ENCODE peak calls at places on chromosomes 7 and 10, in four cellular contexts. F is HEK293T, Z is K562, R is GM12878. O is an unnamed sample.

GRCh38 chr10:122033224-122033926 is 44.4 kb downstream of the TACC2 start:
- DNase-seq in F (no peak), Z (no peak), R (no peak), O (no peak)

GRCh38 chr10:99630439-99630838 is 10.2 kb upstream of the SLC25A28 start:
- DNase-seq in F (no peak), Z (no peak), R (no peak), O (peak; percentile 55)

GRCh38 chr10:15106352-15107013 is 9.3 kb downstream of the RPP38 start:
- DNase-seq in F (peak; percentile 75), Z (peak; percentile 70), R (peak; percentile 26), O (peak; percentile 66)

GRCh38 chr7:8217200-8218068 is 44.5 kb downstream of the ICA1 start:
- DNase-seq in F (peak; percentile 35), Z (peak; percentile 38), R (peak; percentile 43), O (peak; percentile 51)

GRCh38 chr7:20831451-20831850 is 44.8 kb upstream of the SP8 start:
- DNase-seq in F (no peak), Z (no peak), R (no peak), O (no peak)

GRCh38 chr7:34059551-34059840 is 154.2 kb downstream of the BMPER start:
- DNase-seq in F (no peak), Z (no peak), R (no peak), O (no peak)

GRCh38 chr10:113454341-113455061 is 98.4 kb upstream of the HABP2 start:
- DNase-seq in F (peak; percentile 79), Z (peak; percentile 41), R (no peak), O (peak; percentile 5)

GRCh38 chr7:2932761-2933251 is 88.7 kb upstream of the GNA12 start:
- DNase-seq in F (no peak), Z (no peak), R (no peak), O (no peak)

GRCh38 chr10:117175901-117176534 is 21.3 kb upstream of the KCNK18 start:
- DNase-seq in F (peak; percentile 74), Z (peak; percentile 65), R (peak; percentile 19), O (peak; percentile 56)

GRCh38 chr7:36620166-36620708 is 104.1 kb downstream of the AOAH start:
- DNase-seq in F (no peak), Z (no peak), R (no peak), O (no peak)

GRCh38 chr7:13321321-13321720 is 633.9 kb downstream of the ARL4A start:
- DNase-seq in F (no peak), Z (no peak), R (no peak), O (no peak)

GRCh38 chr10:48468866-48469511 is 135.9 kb downstream of the ARHGAP22 start:
- DNase-seq in F (no peak), Z (no peak), R (no peak), O (no peak)

GRCh38 chr7:107201795-107202450 is 33.1 kb downstream of the HBP1 start:
- DNase-seq in F (peak; percentile 57), Z (peak; percentile 66), R (no peak), O (peak; percentile 27)

GRCh38 chr10:59281861-59282260 is 80.5 kb downstream of the FAM13C start:
- DNase-seq in F (no peak), Z (no peak), R (no peak), O (no peak)
- TF ChIP-seq FOXM1 in F (no peak), Z (no peak), R (no peak), O (no peak)

GRCh38 chr10:131733596-131733995 is 167.2 kb upstream of the PPP2R2D start:
- DNase-seq in F (no peak), Z (no peak), R (no peak), O (no peak)
- TF ChIP-seq FOXM1 in F (no peak), Z (no peak), R (no peak), O (no peak)

DNA sequence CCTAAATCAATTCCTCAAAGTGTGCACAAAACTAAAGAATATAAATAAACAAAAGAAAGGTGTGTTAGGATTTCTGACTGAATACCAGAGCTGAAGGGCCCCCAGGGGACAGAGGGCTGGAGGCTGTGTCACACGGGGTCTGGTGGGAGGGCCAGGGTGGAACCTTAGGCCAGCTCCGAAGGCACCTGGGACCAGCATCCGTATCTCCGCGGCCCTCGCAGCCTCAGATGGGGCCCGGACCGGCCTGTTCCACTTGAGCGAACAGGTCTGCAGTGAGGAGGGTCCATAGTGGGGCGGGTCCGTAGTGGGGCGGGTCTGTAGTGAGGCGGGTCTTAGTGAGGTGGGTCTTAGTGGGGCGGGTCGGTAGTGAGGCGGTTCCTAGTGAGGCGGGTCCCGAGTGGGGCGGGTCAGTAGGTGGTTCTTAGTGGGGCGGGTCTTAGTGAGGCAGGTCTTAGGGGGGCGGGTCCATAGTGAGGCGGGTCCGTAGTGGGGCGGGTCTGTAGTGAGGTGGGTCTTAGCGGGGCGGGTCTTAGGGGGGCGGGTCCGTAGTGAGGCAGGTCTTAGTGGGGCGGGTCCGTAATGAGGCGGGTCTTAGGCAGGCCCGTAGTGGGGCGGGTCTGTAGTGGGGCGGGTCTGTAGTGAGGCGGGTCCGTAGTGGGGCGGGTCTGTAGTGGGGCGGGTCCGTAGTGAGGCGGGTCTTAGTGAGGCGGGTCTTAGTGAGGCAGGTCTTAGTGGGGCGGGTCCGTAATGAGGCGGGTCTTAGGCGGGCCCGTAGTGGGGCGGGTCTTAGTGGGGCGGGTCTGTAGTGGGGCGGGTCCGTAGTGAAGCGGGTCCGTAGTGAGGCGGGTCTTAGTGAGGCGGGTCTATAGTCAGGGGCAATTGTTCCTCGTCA is 15.1 kb downstream of the GPR146 start:
- DNase-seq in F (peak; percentile 74), Z (peak; percentile 94), R (peak; percentile 33), O (no peak)
- TF ChIP-seq FOXM1 in F (no peak), Z (no peak), R (no peak), O (no peak)

DNA sequence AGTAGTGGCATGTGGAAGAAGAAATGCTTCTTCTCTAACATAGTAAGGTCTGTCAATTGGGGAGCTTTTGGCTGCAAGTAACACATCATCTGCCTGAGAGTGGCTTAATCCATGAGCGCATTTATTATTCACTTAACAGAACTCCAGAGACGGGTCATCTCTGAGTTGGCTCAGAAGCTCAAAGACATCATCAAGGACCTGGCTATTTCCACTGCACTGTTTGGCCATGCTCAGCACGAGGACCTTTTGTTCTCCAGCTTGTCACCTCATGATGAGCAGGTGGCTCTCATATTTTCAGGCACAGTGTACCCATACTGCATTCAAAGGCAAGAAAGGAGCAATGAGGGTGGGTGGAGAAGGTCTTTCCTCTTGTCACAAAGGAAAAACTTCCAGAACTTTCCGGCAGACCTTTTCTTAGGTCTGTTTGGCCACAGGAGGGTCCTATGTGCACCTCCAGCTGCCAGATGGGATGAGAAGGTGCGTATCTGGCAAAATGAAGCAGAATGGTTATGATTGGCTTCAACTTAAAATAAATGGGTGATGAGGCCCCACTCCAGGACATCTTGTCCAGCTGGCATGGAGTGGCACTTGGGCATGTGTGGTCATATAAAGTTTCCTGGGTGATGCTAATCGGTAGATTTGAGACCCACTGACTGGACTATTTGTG is 55.6 kb upstream of the SHH start:
- DNase-seq in F (no peak), Z (no peak), R (no peak), O (no peak)
- TF ChIP-seq FOXM1 in F (no peak), Z (no peak), R (no peak), O (no peak)

DNA sequence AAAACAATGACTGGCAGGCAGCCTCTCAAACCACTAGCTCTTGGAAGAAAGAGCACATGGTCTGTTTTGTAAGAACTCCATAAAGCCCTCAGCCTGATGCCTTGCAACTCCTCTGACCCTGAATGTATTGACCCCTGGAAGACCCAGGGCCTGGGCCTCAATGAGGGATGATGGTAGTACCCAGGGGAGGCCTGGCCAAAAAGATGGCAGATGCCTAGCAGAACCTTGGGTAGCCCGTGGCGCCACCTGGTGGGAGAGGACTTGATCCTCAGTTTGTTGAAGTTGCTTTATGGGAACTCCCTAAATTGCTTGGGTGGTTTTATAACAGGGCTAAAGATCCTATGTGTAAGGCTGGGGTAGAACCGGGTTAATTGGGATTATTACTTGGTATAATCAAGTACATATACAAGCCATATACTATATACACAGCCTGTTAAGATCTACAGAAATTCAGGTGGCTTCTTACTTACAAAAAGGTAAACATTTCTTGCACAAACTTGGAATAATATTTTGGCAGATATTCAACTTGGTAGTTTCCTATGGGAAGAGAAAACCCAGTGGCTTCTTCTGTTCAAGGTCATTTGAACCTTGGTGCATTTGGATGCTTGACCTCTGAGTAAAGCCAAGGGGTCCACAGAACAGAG is 95.8 kb upstream of the CACUL1 start:
- DNase-seq in F (peak; percentile 79), Z (peak; percentile 32), R (no peak), O (peak; percentile 38)
- TF ChIP-seq FOXM1 in F (no peak), Z (no peak), R (no peak), O (no peak)

GRCh38 chr7:92674379-92674778 is 84.2 kb upstream of the FAM133B start:
- DNase-seq in F (no peak), Z (no peak), R (no peak), O (no peak)
- TF ChIP-seq FOXM1 in F (no peak), Z (no peak), R (no peak), O (no peak)

GRCh38 chr10:64115913-64116643 is 594.9 kb downstream of the REEP3 start:
- DNase-seq in F (peak; percentile 35), Z (peak; percentile 17), R (no peak), O (no peak)
- TF ChIP-seq FOXM1 in F (no peak), Z (no peak), R (no peak), O (no peak)

DNA sequence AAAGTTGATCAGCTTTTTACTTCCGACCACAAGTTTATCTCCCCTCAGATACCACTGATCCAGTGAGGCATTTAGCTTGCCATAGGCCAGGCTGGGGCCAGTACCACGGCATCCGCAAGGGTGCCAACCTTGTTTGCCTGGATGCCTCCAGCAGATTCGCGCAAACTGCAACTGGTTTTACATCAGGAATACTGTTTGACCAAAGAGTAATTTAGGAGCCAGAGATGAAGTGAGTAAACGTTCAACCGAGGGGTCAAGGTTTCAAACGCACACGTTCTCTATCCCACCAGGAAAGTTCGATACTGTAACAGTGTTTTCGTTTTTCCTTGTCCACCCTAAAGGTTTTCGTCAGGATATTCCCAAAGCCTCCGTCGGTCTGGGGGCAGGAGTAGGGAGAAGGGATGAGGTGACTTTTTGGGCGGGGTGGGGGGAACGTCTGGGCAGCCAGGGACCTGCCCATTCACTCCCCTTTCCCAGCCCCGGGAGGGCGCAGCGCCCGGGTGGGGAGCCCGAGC is at the start of gene MDFIC:
- DNase-seq in F (peak; percentile 42), Z (no peak), R (no peak), O (no peak)
- TF ChIP-seq FOXM1 in F (no peak), Z (no peak), R (no peak), O (no peak)

GRCh38 chr10:103227416-103227815 is 18.3 kb upstream of the RPEL1 start:
- DNase-seq in F (no peak), Z (no peak), R (no peak), O (no peak)

GRCh38 chr10:103235775-103236174 is 9.9 kb upstream of the RPEL1 start:
- DNase-seq in F (no peak), Z (no peak), R (no peak), O (no peak)

GRCh38 chr10:103231047-103231551 is 14.6 kb upstream of the RPEL1 start:
- DNase-seq in F (no peak), Z (no peak), R (no peak), O (peak; percentile 95)

GRCh38 chr10:103238506-103239252 is 7.0 kb upstream of the RPEL1 start:
- DNase-seq in F (peak; percentile 36), Z (no peak), R (no peak), O (peak; percentile 63)

DNA sequence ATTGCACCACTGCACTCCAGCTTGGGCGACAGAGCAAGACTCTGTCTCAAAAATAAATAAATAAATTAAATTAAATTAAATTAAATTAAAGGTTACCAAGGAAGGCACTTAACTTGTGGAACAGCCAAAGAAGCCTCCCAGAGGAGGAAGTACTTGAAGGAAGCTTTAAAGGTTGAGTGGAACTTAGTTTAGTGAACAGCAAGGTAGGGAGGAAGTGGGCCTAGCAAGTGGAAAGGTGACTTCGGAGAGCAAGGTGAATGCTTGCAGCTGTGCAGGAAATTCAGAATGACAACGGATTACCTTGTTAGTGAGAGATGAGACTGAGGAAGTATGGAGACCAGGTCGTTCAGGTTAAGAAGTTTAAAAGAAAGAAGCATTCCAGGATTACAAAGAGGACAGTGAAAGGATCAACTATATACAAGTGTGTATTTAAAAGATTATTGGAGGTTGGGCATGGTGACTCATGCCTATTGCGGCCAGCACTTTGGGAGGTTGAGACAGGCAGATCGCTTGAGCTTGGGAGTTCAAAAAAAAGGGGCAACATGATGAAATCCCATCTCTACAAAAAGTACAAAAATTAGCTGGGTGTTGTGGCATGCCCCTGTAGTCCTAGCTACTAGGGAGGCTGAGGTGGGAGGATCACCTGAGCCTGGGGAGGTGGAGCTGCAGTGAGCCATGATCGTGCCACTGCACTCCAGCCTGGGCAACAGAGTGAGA is 12.8 kb upstream of the RPEL1 start:
- DNase-seq in F (no peak), Z (no peak), R (no peak), O (peak; percentile 88)
- TF ChIP-seq FOXM1 in F (no peak), Z (no peak), R (no peak), O (no peak)

O was measured in HepG2.